ENCODE peak calls at places on chromosome X, in five cellular contexts. One of them, this sample, is unnamed.

GRCh38 chrX:20260885-20261284 is 5.8 kb downstream of the RPS6KA3 start:
- ATAC-seq in T-helper 17 cell: no peak
- ATAC-seq in heart right ventricle: no peak
- ATAC-seq in aorta: no peak
- ATAC-seq in lower lobe of right lung: no peak
- ATAC-seq in this sample: no peak

GRCh38 chrX:30495468-30495867 is 82.1 kb downstream of the TASL start:
- ATAC-seq in T-helper 17 cell: no peak
- ATAC-seq in heart right ventricle: no peak
- ATAC-seq in aorta: no peak
- ATAC-seq in lower lobe of right lung: no peak
- ATAC-seq in this sample: no peak

GRCh38 chrX:9279271-9279596 is 185.6 kb upstream of the TBL1X start:
- ATAC-seq in T-helper 17 cell: no peak
- ATAC-seq in heart right ventricle: no peak
- ATAC-seq in aorta: no peak
- ATAC-seq in lower lobe of right lung: no peak
- ATAC-seq in this sample: no peak

GRCh38 chrX:64152857-64153256 is 52.7 kb downstream of the AMER1 start:
- ATAC-seq in T-helper 17 cell: no peak
- ATAC-seq in heart right ventricle: no peak
- ATAC-seq in aorta: no peak
- ATAC-seq in lower lobe of right lung: no peak
- ATAC-seq in this sample: no peak

GRCh38 chrX:150329282-150329681 is 33.8 kb upstream of the MAMLD1 start:
- ATAC-seq in T-helper 17 cell: no peak
- ATAC-seq in heart right ventricle: no peak
- ATAC-seq in aorta: no peak
- ATAC-seq in lower lobe of right lung: no peak
- ATAC-seq in this sample: no peak

GRCh38 chrX:69429339-69430014 is 74.6 kb upstream of the NALF2 start:
- ATAC-seq in T-helper 17 cell: no peak
- ATAC-seq in heart right ventricle: peak; percentile 59
- ATAC-seq in aorta: no peak
- ATAC-seq in lower lobe of right lung: no peak
- ATAC-seq in this sample: no peak

GRCh38 chrX:101450951-101451350 is 34.3 kb upstream of the ARMCX4 start:
- ATAC-seq in T-helper 17 cell: no peak
- ATAC-seq in heart right ventricle: no peak
- ATAC-seq in aorta: no peak
- ATAC-seq in lower lobe of right lung: peak; percentile 79
- ATAC-seq in this sample: no peak

GRCh38 chrX:133983974-133984578 is 1.3 kb downstream of the GPC3 start:
- ATAC-seq in T-helper 17 cell: no peak
- ATAC-seq in heart right ventricle: no peak
- ATAC-seq in aorta: no peak
- ATAC-seq in lower lobe of right lung: no peak
- ATAC-seq in this sample: no peak

GRCh38 chrX:128518508-128518907 is 466.3 kb upstream of the ACTRT1 start:
- ATAC-seq in T-helper 17 cell: no peak
- ATAC-seq in heart right ventricle: no peak
- ATAC-seq in aorta: no peak
- ATAC-seq in lower lobe of right lung: no peak
- ATAC-seq in this sample: no peak

GRCh38 chrX:14028473-14028872 is 1.2 kb downstream of the GEMIN8 start:
- ATAC-seq in T-helper 17 cell: no peak
- ATAC-seq in heart right ventricle: no peak
- ATAC-seq in aorta: no peak
- ATAC-seq in lower lobe of right lung: no peak
- ATAC-seq in this sample: no peak

GRCh38 chrX:148412006-148412405 is 88.4 kb upstream of the AFF2 start:
- ATAC-seq in T-helper 17 cell: no peak
- ATAC-seq in heart right ventricle: no peak
- ATAC-seq in aorta: no peak
- ATAC-seq in lower lobe of right lung: no peak
- ATAC-seq in this sample: no peak

GRCh38 chrX:133741303-133741702 is 244.1 kb downstream of the GPC3 start:
- ATAC-seq in T-helper 17 cell: no peak
- ATAC-seq in heart right ventricle: no peak
- ATAC-seq in aorta: no peak
- ATAC-seq in lower lobe of right lung: no peak
- ATAC-seq in this sample: no peak

GRCh38 chrX:117053260-117053659 is 590.5 kb upstream of the CT83 start:
- ATAC-seq in T-helper 17 cell: no peak
- ATAC-seq in heart right ventricle: no peak
- ATAC-seq in aorta: no peak
- ATAC-seq in lower lobe of right lung: no peak
- ATAC-seq in this sample: no peak

GRCh38 chrX:66019310-66019652 is 20.6 kb downstream of the VSIG4 start:
- ATAC-seq in T-helper 17 cell: no peak
- ATAC-seq in heart right ventricle: no peak
- ATAC-seq in aorta: no peak
- ATAC-seq in lower lobe of right lung: no peak
- ATAC-seq in this sample: no peak
- H3K9me3 ChIP-seq in T-helper 17 cell: no peaks in the 10 kb centered on the region
- H3K9me3 ChIP-seq in heart right ventricle: no peaks in the 10 kb centered on the region
- H3K9me3 ChIP-seq in aorta: no peaks in the 10 kb centered on the region
- H3K9me3 ChIP-seq in lower lobe of right lung: no peaks in the 10 kb centered on the region
- H3K9me3 ChIP-seq in this sample: no peaks in the 10 kb centered on the region

DNA sequence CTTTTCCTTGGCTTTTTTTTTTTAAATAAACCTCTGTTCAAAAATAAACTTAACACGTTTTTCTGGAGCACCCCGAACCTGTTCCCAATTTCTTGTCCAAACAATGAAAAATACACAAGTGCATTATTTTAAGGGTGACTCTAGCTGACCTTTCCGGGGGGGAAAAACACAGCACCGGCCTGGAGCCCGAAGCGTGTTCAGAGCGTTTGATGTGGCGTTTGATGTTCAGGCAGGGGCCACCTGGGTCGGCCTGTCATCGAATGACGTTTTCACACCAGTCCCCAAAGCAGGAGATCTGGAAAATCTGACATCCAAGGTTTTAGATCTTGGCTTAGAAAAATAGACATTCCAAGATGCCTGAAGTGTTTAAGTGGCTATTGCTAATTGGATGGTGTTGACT is 282.1 kb downstream of the SHOX start:
- ATAC-seq in T-helper 17 cell: no peak
- ATAC-seq in heart right ventricle: no peak
- ATAC-seq in aorta: no peak
- ATAC-seq in lower lobe of right lung: no peak
- ATAC-seq in this sample: no peak
- H3K9me3 ChIP-seq in T-helper 17 cell: no peaks in the 10 kb centered on the region
- H3K9me3 ChIP-seq in heart right ventricle: peaks cover 5% of the 10 kb centered on the region
- H3K9me3 ChIP-seq in aorta: peaks cover 2% of the 10 kb centered on the region
- H3K9me3 ChIP-seq in lower lobe of right lung: no peaks in the 10 kb centered on the region
- H3K9me3 ChIP-seq in this sample: no peaks in the 10 kb centered on the region

DNA sequence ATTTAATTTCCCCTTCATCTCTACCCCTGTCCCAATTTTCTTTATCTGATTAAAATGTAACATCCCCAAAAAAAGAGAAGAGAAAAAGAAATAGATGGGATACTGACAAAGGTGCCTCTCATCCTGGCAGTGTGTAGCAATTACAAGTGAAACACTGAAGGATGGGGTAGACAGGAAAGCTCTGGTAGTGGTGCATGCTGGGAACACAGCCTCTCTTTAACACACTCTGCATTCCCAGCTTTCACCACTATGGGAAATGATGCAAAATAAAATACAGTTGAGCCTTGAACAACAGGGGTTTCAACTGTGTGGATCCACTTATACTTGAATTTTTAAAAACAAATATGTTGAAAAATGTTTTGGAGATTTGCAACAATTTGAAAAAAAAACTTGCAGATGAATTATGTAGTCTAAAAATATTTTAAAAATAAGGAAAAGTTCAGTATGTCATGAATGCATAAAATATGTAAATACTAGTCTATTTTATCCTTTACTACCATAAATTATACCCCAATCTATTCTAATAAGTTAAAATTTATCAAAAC is 239.2 kb upstream of the DDX53 start:
- ATAC-seq in T-helper 17 cell: no peak
- ATAC-seq in heart right ventricle: no peak
- ATAC-seq in aorta: no peak
- ATAC-seq in lower lobe of right lung: no peak
- ATAC-seq in this sample: no peak
- H3K9me3 ChIP-seq in T-helper 17 cell: no peaks in the 10 kb centered on the region
- H3K9me3 ChIP-seq in heart right ventricle: no peaks in the 10 kb centered on the region
- H3K9me3 ChIP-seq in aorta: no peaks in the 10 kb centered on the region
- H3K9me3 ChIP-seq in lower lobe of right lung: no peaks in the 10 kb centered on the region
- H3K9me3 ChIP-seq in this sample: no peaks in the 10 kb centered on the region

DNA sequence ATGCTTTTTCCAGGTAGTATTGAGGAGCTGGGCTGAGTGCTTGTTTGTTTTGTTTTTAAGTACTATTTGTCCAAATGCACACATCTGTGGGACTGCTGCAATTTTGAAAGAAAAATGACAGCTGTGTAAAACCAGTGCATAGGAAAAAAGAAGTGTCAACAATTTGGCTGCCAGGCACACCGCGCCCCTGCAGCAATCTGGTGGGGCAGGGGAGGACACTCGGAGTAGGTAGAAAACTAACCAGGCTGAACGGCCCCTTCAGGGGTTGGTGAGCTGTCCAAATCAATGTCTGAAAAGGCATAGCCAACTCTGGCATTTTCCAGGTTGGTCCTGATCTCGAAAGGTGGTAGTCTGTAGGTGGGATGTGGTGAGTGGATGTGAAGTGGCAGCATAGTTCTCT is 1.1 kb downstream of the LDOC1 start:
- ATAC-seq in T-helper 17 cell: no peak
- ATAC-seq in heart right ventricle: no peak
- ATAC-seq in aorta: no peak
- ATAC-seq in lower lobe of right lung: no peak
- ATAC-seq in this sample: no peak
- H3K9me3 ChIP-seq in T-helper 17 cell: no peaks in the 10 kb centered on the region
- H3K9me3 ChIP-seq in heart right ventricle: no peaks in the 10 kb centered on the region
- H3K9me3 ChIP-seq in aorta: no peaks in the 10 kb centered on the region
- H3K9me3 ChIP-seq in lower lobe of right lung: no peaks in the 10 kb centered on the region
- H3K9me3 ChIP-seq in this sample: no peaks in the 10 kb centered on the region

DNA sequence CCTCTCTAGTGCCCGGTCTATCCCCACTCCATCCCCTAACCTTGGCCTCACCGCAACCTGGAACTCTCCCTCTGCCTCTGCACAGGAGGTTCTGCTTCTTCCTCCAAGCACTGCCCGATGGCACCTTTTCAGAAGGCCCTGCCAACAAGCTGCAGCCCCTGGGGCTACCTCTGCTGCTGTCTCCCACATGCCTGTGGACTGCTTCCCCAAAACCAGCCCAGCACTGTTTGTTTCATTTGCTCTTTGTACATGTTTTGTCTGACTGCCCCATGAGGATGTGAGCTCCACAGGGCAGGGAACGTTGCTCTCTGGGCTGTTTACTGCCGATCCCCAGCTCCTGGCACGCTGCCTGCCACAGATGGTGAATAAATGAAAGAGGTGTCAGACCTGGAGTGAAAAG is 85.4 kb downstream of the INTS6L start:
- ATAC-seq in T-helper 17 cell: no peak
- ATAC-seq in heart right ventricle: no peak
- ATAC-seq in aorta: no peak
- ATAC-seq in lower lobe of right lung: no peak
- ATAC-seq in this sample: no peak
- H3K9me3 ChIP-seq in T-helper 17 cell: no peaks in the 10 kb centered on the region
- H3K9me3 ChIP-seq in heart right ventricle: no peaks in the 10 kb centered on the region
- H3K9me3 ChIP-seq in aorta: no peaks in the 10 kb centered on the region
- H3K9me3 ChIP-seq in lower lobe of right lung: no peaks in the 10 kb centered on the region
- H3K9me3 ChIP-seq in this sample: no peaks in the 10 kb centered on the region

DNA sequence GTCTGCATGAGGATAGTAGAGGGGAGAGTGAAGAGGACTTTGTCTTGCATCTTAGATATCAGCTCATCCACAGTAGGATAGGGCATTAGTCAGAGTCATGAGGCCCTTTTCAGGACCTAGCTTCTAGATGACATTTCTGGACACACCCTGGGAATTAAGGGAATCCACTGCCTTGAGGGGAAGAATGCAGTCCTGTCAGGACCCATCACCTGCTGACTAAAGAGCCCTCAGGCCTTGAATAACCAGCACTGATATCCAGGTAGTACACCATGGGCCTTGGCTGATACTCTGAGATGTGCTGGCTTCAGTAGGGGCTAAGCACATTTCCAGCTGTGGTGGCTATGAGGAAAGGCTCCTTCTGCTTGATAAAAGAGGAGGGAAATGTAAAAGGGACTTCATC is 134.4 kb downstream of the EDA2R start:
- ATAC-seq in T-helper 17 cell: no peak
- ATAC-seq in heart right ventricle: no peak
- ATAC-seq in aorta: no peak
- ATAC-seq in lower lobe of right lung: no peak
- ATAC-seq in this sample: no peak
- H3K9me3 ChIP-seq in T-helper 17 cell: no peaks in the 10 kb centered on the region
- H3K9me3 ChIP-seq in heart right ventricle: no peaks in the 10 kb centered on the region
- H3K9me3 ChIP-seq in aorta: no peaks in the 10 kb centered on the region
- H3K9me3 ChIP-seq in lower lobe of right lung: no peaks in the 10 kb centered on the region
- H3K9me3 ChIP-seq in this sample: no peaks in the 10 kb centered on the region

GRCh38 chrX:49675075-49675719 is 20.6 kb downstream of the PAGE1 start:
- ATAC-seq in T-helper 17 cell: no peak
- ATAC-seq in heart right ventricle: no peak
- ATAC-seq in aorta: no peak
- ATAC-seq in lower lobe of right lung: no peak
- ATAC-seq in this sample: no peak
- H3K9me3 ChIP-seq in T-helper 17 cell: no peaks in the 10 kb centered on the region
- H3K9me3 ChIP-seq in heart right ventricle: no peaks in the 10 kb centered on the region
- H3K9me3 ChIP-seq in aorta: no peaks in the 10 kb centered on the region
- H3K9me3 ChIP-seq in lower lobe of right lung: no peaks in the 10 kb centered on the region
- H3K9me3 ChIP-seq in this sample: no peaks in the 10 kb centered on the region

This sample was measured in gastroesophageal sphincter.